ENCODE peak calls at places on chromosomes 11 and 22, in nine cellular contexts. One of them, this sample, is unnamed.

GRCh38 chr11:25793637-25794036 is 538.3 kb upstream of the ANO3 start:
- DNase-seq in fibroblast of lung: no peak
- DNase-seq in astrocyte of the cerebellum: no peak
- DNase-seq in ovary: no peak
- DNase-seq in dorsolateral prefrontal cortex: no peak
- DNase-seq in A549: no peak
- DNase-seq in tibial artery: no peak
- DNase-seq in left ventricle myocardium inferior: no peak
- DNase-seq in OCI-LY7: no peak
- DNase-seq in this sample: no peak

GRCh38 chr11:94017446-94017845 is 3.7 kb upstream of the HEPHL1 start:
- DNase-seq in fibroblast of lung: no peak
- DNase-seq in astrocyte of the cerebellum: peak; percentile 4
- DNase-seq in ovary: no peak
- DNase-seq in dorsolateral prefrontal cortex: no peak
- DNase-seq in A549: no peak
- DNase-seq in tibial artery: no peak
- DNase-seq in left ventricle myocardium inferior: no peak
- DNase-seq in OCI-LY7: no peak
- DNase-seq in this sample: no peak

GRCh38 chr11:10204021-10204420 is 90.0 kb downstream of the SBF2 start:
- DNase-seq in fibroblast of lung: peak; percentile 11
- DNase-seq in astrocyte of the cerebellum: no peak
- DNase-seq in ovary: no peak
- DNase-seq in dorsolateral prefrontal cortex: no peak
- DNase-seq in A549: no peak
- DNase-seq in tibial artery: no peak
- DNase-seq in left ventricle myocardium inferior: no peak
- DNase-seq in OCI-LY7: peak; percentile 20
- DNase-seq in this sample: no peak

GRCh38 chr11:119108151-119108856 is 1.2 kb downstream of the C2CD2L start:
- DNase-seq in fibroblast of lung: no peak
- DNase-seq in astrocyte of the cerebellum: no peak
- DNase-seq in ovary: no peak
- DNase-seq in dorsolateral prefrontal cortex: peak; percentile 37
- DNase-seq in A549: no peak
- DNase-seq in tibial artery: no peak
- DNase-seq in left ventricle myocardium inferior: no peak
- DNase-seq in OCI-LY7: peak; percentile 71
- DNase-seq in this sample: no peak

GRCh38 chr11:76579047-76579751 is 91.3 kb downstream of the LRRC32 start:
- DNase-seq in fibroblast of lung: peak; percentile 51
- DNase-seq in astrocyte of the cerebellum: no peak
- DNase-seq in ovary: peak; percentile 64
- DNase-seq in dorsolateral prefrontal cortex: no peak
- DNase-seq in A549: no peak
- DNase-seq in tibial artery: peak; percentile 63
- DNase-seq in left ventricle myocardium inferior: peak; percentile 63
- DNase-seq in OCI-LY7: peak; percentile 41
- DNase-seq in this sample: no peak

GRCh38 chr11:12167098-12167999 is 57.0 kb downstream of the MICAL2 start:
- DNase-seq in fibroblast of lung: peak; percentile 80
- DNase-seq in astrocyte of the cerebellum: no peak
- DNase-seq in ovary: no peak
- DNase-seq in dorsolateral prefrontal cortex: no peak
- DNase-seq in A549: peak; percentile 92
- DNase-seq in tibial artery: no peak
- DNase-seq in left ventricle myocardium inferior: no peak
- DNase-seq in OCI-LY7: no peak
- DNase-seq in this sample: peak; percentile 66

GRCh38 chr11:12163181-12163841 is 52.9 kb downstream of the MICAL2 start:
- DNase-seq in fibroblast of lung: peak; percentile 63
- DNase-seq in astrocyte of the cerebellum: peak; percentile 84
- DNase-seq in ovary: no peak
- DNase-seq in dorsolateral prefrontal cortex: peak; percentile 33
- DNase-seq in A549: peak; percentile 21
- DNase-seq in tibial artery: no peak
- DNase-seq in left ventricle myocardium inferior: peak; percentile 73
- DNase-seq in OCI-LY7: no peak
- DNase-seq in this sample: no peak

GRCh38 chr11:128323381-128323780 is 264.0 kb downstream of the ETS1 start:
- DNase-seq in fibroblast of lung: peak; percentile 51
- DNase-seq in astrocyte of the cerebellum: no peak
- DNase-seq in ovary: no peak
- DNase-seq in dorsolateral prefrontal cortex: no peak
- DNase-seq in A549: peak; percentile 3
- DNase-seq in tibial artery: no peak
- DNase-seq in left ventricle myocardium inferior: no peak
- DNase-seq in OCI-LY7: peak; percentile 52
- DNase-seq in this sample: no peak

DNA sequence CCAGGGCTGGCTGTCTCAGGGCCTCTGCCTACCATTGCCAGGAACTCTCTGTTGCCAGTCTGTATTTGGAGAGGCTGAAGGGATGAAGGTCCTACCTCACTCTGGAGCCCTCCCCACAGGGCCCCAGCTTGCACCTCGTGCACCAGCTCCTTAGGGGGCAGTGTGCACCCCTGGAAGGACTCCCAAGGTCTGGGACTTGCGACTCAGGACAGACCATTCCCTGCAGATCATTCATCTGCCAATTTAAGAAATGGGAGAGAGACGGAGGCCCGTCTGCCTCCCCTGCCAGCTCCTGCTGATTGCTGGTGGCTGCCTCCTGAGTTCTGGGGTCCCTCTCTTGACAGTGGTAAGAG is 27.5 kb upstream of the MALAT1 start:
- DNase-seq in fibroblast of lung: peak; percentile 80
- DNase-seq in astrocyte of the cerebellum: no peak
- DNase-seq in ovary: peak; percentile 80
- DNase-seq in dorsolateral prefrontal cortex: peak; percentile 56
- DNase-seq in A549: peak; percentile 91
- DNase-seq in tibial artery: peak; percentile 84
- DNase-seq in left ventricle myocardium inferior: peak; percentile 80
- DNase-seq in OCI-LY7: peak; percentile 74
- DNase-seq in this sample: no peak
- TF ChIP-seq CTCF in fibroblast of lung: peak; percentile 67
- TF ChIP-seq CTCF in astrocyte of the cerebellum: peak; percentile 52
- TF ChIP-seq CTCF in ovary: peak; percentile 64
- TF ChIP-seq CTCF in dorsolateral prefrontal cortex: peak; percentile 65
- TF ChIP-seq CTCF in A549: peak; percentile 61
- TF ChIP-seq CTCF in tibial artery: peak; percentile 67
- TF ChIP-seq CTCF in left ventricle myocardium inferior: peak; percentile 75
- TF ChIP-seq CTCF in OCI-LY7: peak; percentile 82
- TF ChIP-seq CTCF in this sample: peak; percentile 57

GRCh38 chr22:29642694-29643093 is 39.3 kb downstream of the NF2 start:
- DNase-seq in fibroblast of lung: no peak
- DNase-seq in astrocyte of the cerebellum: no peak
- DNase-seq in ovary: no peak
- DNase-seq in dorsolateral prefrontal cortex: no peak
- DNase-seq in A549: no peak
- DNase-seq in tibial artery: no peak
- DNase-seq in left ventricle myocardium inferior: no peak
- DNase-seq in OCI-LY7: no peak
- DNase-seq in this sample: no peak

GRCh38 chr22:29638678-29639077 is 35.2 kb downstream of the NF2 start:
- DNase-seq in fibroblast of lung: no peak
- DNase-seq in astrocyte of the cerebellum: no peak
- DNase-seq in ovary: no peak
- DNase-seq in dorsolateral prefrontal cortex: no peak
- DNase-seq in A549: no peak
- DNase-seq in tibial artery: no peak
- DNase-seq in left ventricle myocardium inferior: no peak
- DNase-seq in OCI-LY7: no peak
- DNase-seq in this sample: no peak

GRCh38 chr22:29639096-29639495 is 35.7 kb downstream of the NF2 start:
- DNase-seq in fibroblast of lung: no peak
- DNase-seq in astrocyte of the cerebellum: no peak
- DNase-seq in ovary: no peak
- DNase-seq in dorsolateral prefrontal cortex: no peak
- DNase-seq in A549: no peak
- DNase-seq in tibial artery: no peak
- DNase-seq in left ventricle myocardium inferior: no peak
- DNase-seq in OCI-LY7: no peak
- DNase-seq in this sample: no peak

GRCh38 chr22:29641781-29642355 is 38.4 kb downstream of the NF2 start:
- DNase-seq in fibroblast of lung: no peak
- DNase-seq in astrocyte of the cerebellum: no peak
- DNase-seq in ovary: no peak
- DNase-seq in dorsolateral prefrontal cortex: peak; percentile 30
- DNase-seq in A549: no peak
- DNase-seq in tibial artery: no peak
- DNase-seq in left ventricle myocardium inferior: no peak
- DNase-seq in OCI-LY7: no peak
- DNase-seq in this sample: no peak

GRCh38 chr22:29641052-29641780 is 37.8 kb downstream of the NF2 start:
- DNase-seq in fibroblast of lung: no peak
- DNase-seq in astrocyte of the cerebellum: no peak
- DNase-seq in ovary: no peak
- DNase-seq in dorsolateral prefrontal cortex: no peak
- DNase-seq in A549: no peak
- DNase-seq in tibial artery: no peak
- DNase-seq in left ventricle myocardium inferior: no peak
- DNase-seq in OCI-LY7: no peak
- DNase-seq in this sample: no peak
- H3K4me3 ChIP-seq in fibroblast of lung: no peak overlapping the region
- H3K4me3 ChIP-seq in astrocyte of the cerebellum: no peak overlapping the region
- H3K4me3 ChIP-seq in ovary: no peak overlapping the region
- H3K4me3 ChIP-seq in dorsolateral prefrontal cortex: no peak overlapping the region
- H3K4me3 ChIP-seq in A549: no peak overlapping the region
- H3K4me3 ChIP-seq in tibial artery: no peak overlapping the region
- H3K4me3 ChIP-seq in left ventricle myocardium inferior: no peak overlapping the region
- H3K4me3 ChIP-seq in OCI-LY7: no peak overlapping the region
- H3K4me3 ChIP-seq in this sample: no peak overlapping the region

DNA sequence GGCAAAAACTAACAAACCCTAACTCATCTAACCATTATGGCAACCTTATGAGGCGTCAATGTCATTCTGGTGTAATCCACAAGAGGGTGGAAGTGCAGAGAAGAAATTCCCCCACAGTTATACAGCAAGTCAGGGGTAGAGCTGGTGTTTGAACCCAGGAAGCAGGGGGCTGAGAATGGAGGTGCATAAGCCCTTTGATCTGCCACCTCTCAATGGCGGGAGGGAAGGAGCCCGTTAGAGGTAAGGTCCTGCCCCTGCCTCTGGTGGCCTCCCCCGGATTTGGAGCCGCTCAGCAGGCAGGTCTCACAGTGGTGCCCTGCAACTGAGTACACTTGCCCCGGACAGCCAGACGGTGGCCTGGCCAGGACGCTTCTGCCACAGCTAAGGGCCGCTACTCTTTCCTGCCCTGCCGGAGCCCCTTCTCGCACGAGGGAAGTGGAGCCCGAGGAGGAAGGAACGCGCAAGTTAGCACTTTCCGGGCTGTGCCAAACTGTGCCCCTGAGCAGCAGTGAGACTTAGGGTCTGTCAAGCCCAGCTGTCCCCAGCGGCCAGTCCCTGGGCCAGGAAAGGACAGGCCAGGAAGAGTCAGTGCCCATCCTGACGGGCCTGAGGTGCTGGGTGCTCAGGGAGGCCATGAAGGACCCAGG is 1.1 kb downstream of the FXYD2 start:
- DNase-seq in fibroblast of lung: no peak
- DNase-seq in astrocyte of the cerebellum: no peak
- DNase-seq in ovary: no peak
- DNase-seq in dorsolateral prefrontal cortex: no peak
- DNase-seq in A549: peak; percentile 25
- DNase-seq in tibial artery: no peak
- DNase-seq in left ventricle myocardium inferior: no peak
- DNase-seq in OCI-LY7: peak; percentile 21
- DNase-seq in this sample: no peak
- TF ChIP-seq CTCF in fibroblast of lung: no peak
- TF ChIP-seq CTCF in astrocyte of the cerebellum: peak; percentile 15
- TF ChIP-seq CTCF in ovary: peak; percentile 19
- TF ChIP-seq CTCF in dorsolateral prefrontal cortex: no peak
- TF ChIP-seq CTCF in A549: no peak
- TF ChIP-seq CTCF in tibial artery: no peak
- TF ChIP-seq CTCF in left ventricle myocardium inferior: no peak
- TF ChIP-seq CTCF in OCI-LY7: peak; percentile 49
- TF ChIP-seq CTCF in this sample: peak; percentile 47

GRCh38 chr11:48101958-48102357 is 114.7 kb upstream of the OR4B1 start:
- DNase-seq in fibroblast of lung: no peak
- DNase-seq in astrocyte of the cerebellum: no peak
- DNase-seq in ovary: no peak
- DNase-seq in dorsolateral prefrontal cortex: no peak
- DNase-seq in A549: no peak
- DNase-seq in tibial artery: no peak
- DNase-seq in left ventricle myocardium inferior: no peak
- DNase-seq in OCI-LY7: no peak
- DNase-seq in this sample: no peak

GRCh38 chr11:48104562-48104924 is 112.1 kb upstream of the OR4B1 start:
- DNase-seq in fibroblast of lung: no peak
- DNase-seq in astrocyte of the cerebellum: no peak
- DNase-seq in ovary: no peak
- DNase-seq in dorsolateral prefrontal cortex: no peak
- DNase-seq in A549: no peak
- DNase-seq in tibial artery: no peak
- DNase-seq in left ventricle myocardium inferior: no peak
- DNase-seq in OCI-LY7: no peak
- DNase-seq in this sample: no peak

GRCh38 chr11:48105096-48105990 is 111.3 kb upstream of the OR4B1 start:
- DNase-seq in fibroblast of lung: no peak
- DNase-seq in astrocyte of the cerebellum: no peak
- DNase-seq in ovary: no peak
- DNase-seq in dorsolateral prefrontal cortex: no peak
- DNase-seq in A549: no peak
- DNase-seq in tibial artery: no peak
- DNase-seq in left ventricle myocardium inferior: no peak
- DNase-seq in OCI-LY7: peak; percentile 43
- DNase-seq in this sample: no peak

GRCh38 chr11:48106166-48106565 is 110.4 kb upstream of the OR4B1 start:
- DNase-seq in fibroblast of lung: no peak
- DNase-seq in astrocyte of the cerebellum: no peak
- DNase-seq in ovary: no peak
- DNase-seq in dorsolateral prefrontal cortex: no peak
- DNase-seq in A549: no peak
- DNase-seq in tibial artery: no peak
- DNase-seq in left ventricle myocardium inferior: no peak
- DNase-seq in OCI-LY7: peak; percentile 78
- DNase-seq in this sample: no peak

DNA sequence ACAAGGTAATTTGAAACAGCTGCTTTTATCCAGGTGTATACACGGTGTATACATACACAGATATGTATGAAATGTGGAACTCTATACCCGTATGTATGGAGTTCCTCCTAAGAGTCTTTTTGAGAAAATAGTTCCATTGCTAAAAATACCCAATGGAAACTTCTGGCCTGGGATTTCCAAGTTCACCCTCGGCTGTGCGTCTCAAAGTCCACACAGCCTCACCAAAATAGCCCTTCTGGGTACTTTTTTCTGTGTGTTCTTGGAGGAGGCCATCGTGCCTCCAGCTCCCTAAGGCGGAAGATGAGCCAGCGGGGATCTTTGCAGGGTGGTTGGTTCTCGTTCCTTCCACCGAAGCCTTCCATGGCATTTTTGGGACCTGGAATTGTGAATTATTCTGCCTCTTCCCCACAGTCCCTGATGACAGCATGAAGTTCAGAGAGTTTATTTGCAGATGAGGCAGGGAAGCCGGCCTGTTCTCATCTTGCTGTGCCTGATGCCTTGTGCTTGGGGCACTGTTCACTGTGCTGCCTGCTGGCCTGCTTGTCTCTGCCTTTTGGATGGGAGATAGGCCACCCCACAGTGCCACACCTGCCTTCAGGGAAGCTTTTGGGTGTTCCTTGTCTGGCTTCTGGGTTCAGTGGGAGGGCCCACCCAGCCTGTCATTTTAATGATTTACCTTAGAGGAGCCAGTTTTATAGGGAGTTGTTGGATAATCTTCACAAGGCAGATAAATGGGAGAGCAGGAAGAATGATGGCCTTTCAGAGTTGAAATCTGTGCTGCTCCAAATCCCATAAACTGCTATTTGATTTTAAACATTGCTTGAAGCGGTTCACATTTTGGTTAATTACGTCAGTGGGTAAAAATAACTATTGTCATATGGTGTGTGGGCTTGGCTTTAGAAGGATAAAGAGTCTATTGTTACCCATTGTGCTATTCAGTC is 112.7 kb upstream of the OR4B1 start:
- DNase-seq in fibroblast of lung: no peak
- DNase-seq in astrocyte of the cerebellum: no peak
- DNase-seq in ovary: no peak
- DNase-seq in dorsolateral prefrontal cortex: peak; percentile 55
- DNase-seq in A549: peak; percentile 63
- DNase-seq in tibial artery: no peak
- DNase-seq in left ventricle myocardium inferior: no peak
- DNase-seq in OCI-LY7: no peak
- DNase-seq in this sample: no peak
- H3K4me3 ChIP-seq in fibroblast of lung: no peak overlapping the region
- H3K4me3 ChIP-seq in astrocyte of the cerebellum: no peak overlapping the region
- H3K4me3 ChIP-seq in ovary: no peak overlapping the region
- H3K4me3 ChIP-seq in dorsolateral prefrontal cortex: peak overlapping the region; percentile 32
- H3K4me3 ChIP-seq in A549: no peak overlapping the region
- H3K4me3 ChIP-seq in tibial artery: no peak overlapping the region
- H3K4me3 ChIP-seq in left ventricle myocardium inferior: no peak overlapping the region
- H3K4me3 ChIP-seq in OCI-LY7: no peak overlapping the region
- H3K4me3 ChIP-seq in this sample: no peak overlapping the region

This sample was measured in epithelial cell of proximal tubule.